ENCODE peak calls at places on chromosomes 16 and 17, in six cellular contexts. M, W, R, Y, T and C are unnamed samples. For H3K9me3, the result is how much of the 10 kb centered on the place peaks cover.

GRCh38 chr16:66478733-66479511 is 51.8 kb downstream of the BEAN1 start:
- DNase-seq in M (peak), W (peak), R (peak), Y (peak), T (peak), C (peak)

GRCh38 chr17:393806-394717 is 41.5 kb upstream of the RPH3AL start:
- DNase-seq in M (no peak), W (peak), R (no peak), Y (no peak), T (no peak), C (no peak)

GRCh38 chr17:2885751-2886150 is 89.5 kb downstream of the RAP1GAP2 start:
- DNase-seq in M (no peak), W (no peak), R (no peak), Y (no peak), T (no peak), C (no peak)

GRCh38 chr16:11094075-11094593 is 149.8 kb downstream of the CLEC16A start:
- DNase-seq in M (no peak), W (no peak), R (no peak), Y (no peak), T (no peak), C (no peak)

GRCh38 chr17:55394357-55395021 is 27.1 kb downstream of the MMD start:
- DNase-seq in M (no peak), W (no peak), R (no peak), Y (no peak), T (no peak), C (no peak)

GRCh38 chr17:44095647-44096496 is 25.3 kb downstream of the G6PC3 start:
- DNase-seq in M (no peak), W (peak), R (peak), Y (no peak), T (no peak), C (peak)

GRCh38 chr17:82837586-82838320 is 2.1 kb downstream of the ZNF750 start:
- DNase-seq in M (no peak), W (no peak), R (no peak), Y (no peak), T (no peak), C (no peak)

GRCh38 chr17:50048988-50049387 is 6.9 kb upstream of the ITGA3 start:
- DNase-seq in M (no peak), W (no peak), R (no peak), Y (no peak), T (no peak), C (no peak)

GRCh38 chr16:70391881-70392481 is 45.3 kb downstream of the DDX19A start:
- DNase-seq in M (peak), W (no peak), R (peak), Y (no peak), T (no peak), C (peak)

GRCh38 chr16:67162439-67163163 is 1.9 kb upstream of the HSF4 start:
- DNase-seq in M (no peak), W (peak), R (no peak), Y (no peak), T (no peak), C (no peak)

GRCh38 chr16:67110136-67110847 is 551 bp downstream of the PHAF1 start:
- DNase-seq in M (no peak), W (no peak), R (no peak), Y (no peak), T (no peak), C (peak)

GRCh38 chr16:3112058-3112880 is at the start of gene ZNF205:
- DNase-seq in M (peak), W (peak), R (peak), Y (no peak), T (no peak), C (peak)

GRCh38 chr16:17354121-17354750 is 116.5 kb downstream of the XYLT1 start:
- DNase-seq in M (no peak), W (no peak), R (no peak), Y (no peak), T (no peak), C (no peak)

GRCh38 chr17:49788443-49789277 is at the start of gene KAT7:
- DNase-seq in M (peak), W (peak), R (peak), Y (peak), T (peak), C (peak)

GRCh38 chr17:76414334-76415295 is 30.2 kb downstream of the SPHK1 start:
- DNase-seq in M (peak), W (peak), R (peak), Y (no peak), T (no peak), C (peak)

GRCh38 chr17:64129765-64130558 is at the start of gene ERN1:
- DNase-seq in M (peak), W (peak), R (peak), Y (peak), T (peak), C (peak)

GRCh38 chr17:63573634-63574033 is 23.4 kb downstream of the DCAF7 start:
- DNase-seq in M (no peak), W (no peak), R (peak), Y (no peak), T (no peak), C (no peak)

GRCh38 chr17:28722413-28723158 is 2.8 kb downstream of the RPL23A start:
- DNase-seq in M (no peak), W (no peak), R (no peak), Y (no peak), T (no peak), C (no peak)

GRCh38 chr16:68349838-68350410 is 39.1 kb downstream of the PRMT7 start:
- DNase-seq in M (no peak), W (no peak), R (no peak), Y (no peak), T (no peak), C (no peak)

GRCh38 chr17:73394523-73395450 is 83.0 kb upstream of the CDC42EP4 start:
- DNase-seq in M (no peak), W (no peak), R (no peak), Y (no peak), T (no peak), C (no peak)

GRCh38 chr16:27314161-27314723 is 468 bp downstream of the IL4R start:
- DNase-seq in M (no peak), W (peak), R (peak), Y (no peak), T (peak), C (peak)

GRCh38 chr16:81821422-81822128 is 42.5 kb downstream of the PLCG2 start:
- DNase-seq in M (no peak), W (no peak), R (no peak), Y (no peak), T (no peak), C (no peak)

GRCh38 chr16:2742323-2743006 is 10.0 kb upstream of the SRRM2 start:
- DNase-seq in M (no peak), W (no peak), R (no peak), Y (no peak), T (no peak), C (no peak)

GRCh38 chr16:78060295-78060694 is 37.9 kb downstream of the CLEC3A start:
- DNase-seq in M (no peak), W (no peak), R (no peak), Y (no peak), T (no peak), C (no peak)

GRCh38 chr16:73448970-73449369 is 401.0 kb upstream of the ZFHX3 start:
- DNase-seq in M (no peak), W (no peak), R (no peak), Y (no peak), T (no peak), C (no peak)

GRCh38 chr16:31214705-31215286 is 877 bp downstream of the TRIM72 start:
- DNase-seq in M (no peak), W (peak), R (peak), Y (no peak), T (no peak), C (no peak)

GRCh38 chr17:35188111-35188510 is 6.1 kb downstream of the SLC35G3 start:
- DNase-seq in M (no peak), W (no peak), R (no peak), Y (peak), T (no peak), C (no peak)

GRCh38 chr16:7160093-7160492 is 172.6 kb upstream of the RBFOX1 start:
- DNase-seq in M (no peak), W (no peak), R (no peak), Y (no peak), T (no peak), C (no peak)

GRCh38 chr17:61410100-61410551 is 10.5 kb downstream of the TBX2 start:
- DNase-seq in M (no peak), W (no peak), R (no peak), Y (no peak), T (no peak), C (peak)

GRCh38 chr16:71448274-71448866 is 6.5 kb upstream of the TLE7 start:
- DNase-seq in M (no peak), W (no peak), R (no peak), Y (no peak), T (no peak), C (no peak)
- H3K9me3 ChIP-seq in M (under half), W (half or more), R (under half), Y (under half), T (under half), C (under half)

DNA sequence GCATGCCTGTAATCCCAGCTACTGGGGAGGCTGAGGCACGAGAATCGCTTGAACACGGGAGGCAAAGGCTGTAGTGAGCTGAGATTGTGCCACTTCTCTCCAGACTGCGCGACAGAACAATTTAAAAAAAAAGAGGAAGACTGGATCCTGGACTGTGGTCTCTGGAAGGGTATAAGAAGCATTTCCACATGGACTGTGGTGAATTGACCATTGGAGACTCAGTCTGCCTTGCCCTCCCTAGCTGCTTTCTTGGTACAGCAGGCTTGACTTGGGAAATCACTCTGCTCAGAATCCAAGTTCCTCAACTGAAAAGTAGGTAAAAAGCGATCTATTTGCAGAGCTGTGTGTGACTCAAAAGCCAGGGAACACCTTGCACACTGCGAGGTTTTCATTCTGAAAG is 1.0 kb upstream of the MGRN1 start:
- DNase-seq in M (no peak), W (no peak), R (no peak), Y (no peak), T (no peak), C (no peak)
- H3K4me3 ChIP-seq in M (no peak), W (no peak), R (no peak), Y (peak), T (no peak), C (no peak)

GRCh38 chr16:87498324-87499188 is 5.7 kb upstream of the ZCCHC14 start:
- DNase-seq in M (no peak), W (no peak), R (no peak), Y (no peak), T (no peak), C (no peak)
- H3K9me3 ChIP-seq in M (under half), W (under half), R (under half), Y (under half), T (under half), C (under half)

DNA sequence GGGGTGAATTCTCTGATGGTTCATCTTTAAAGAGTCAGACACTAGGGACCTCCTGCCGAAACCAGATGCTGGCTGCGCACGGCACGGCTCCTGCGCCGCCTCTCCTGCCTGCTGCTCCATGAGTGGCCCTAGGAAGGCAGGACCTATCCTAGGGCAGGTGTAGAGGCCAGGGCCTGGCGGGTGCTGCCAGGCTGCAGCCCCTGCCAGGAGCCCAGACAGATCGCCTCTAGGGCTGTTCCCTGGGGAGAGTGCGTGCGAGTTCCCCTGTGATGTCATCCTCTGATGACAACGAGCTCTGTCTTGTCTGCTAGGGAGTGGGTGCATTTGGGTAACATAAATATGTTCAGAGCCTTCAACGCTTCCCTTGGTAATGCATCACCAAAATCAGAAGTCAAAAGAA is 23.9 kb downstream of the SLC38A10 start:
- DNase-seq in M (no peak), W (peak), R (no peak), Y (no peak), T (no peak), C (no peak)
- H3K4me3 ChIP-seq in M (no peak), W (no peak), R (no peak), Y (no peak), T (no peak), C (no peak)

DNA sequence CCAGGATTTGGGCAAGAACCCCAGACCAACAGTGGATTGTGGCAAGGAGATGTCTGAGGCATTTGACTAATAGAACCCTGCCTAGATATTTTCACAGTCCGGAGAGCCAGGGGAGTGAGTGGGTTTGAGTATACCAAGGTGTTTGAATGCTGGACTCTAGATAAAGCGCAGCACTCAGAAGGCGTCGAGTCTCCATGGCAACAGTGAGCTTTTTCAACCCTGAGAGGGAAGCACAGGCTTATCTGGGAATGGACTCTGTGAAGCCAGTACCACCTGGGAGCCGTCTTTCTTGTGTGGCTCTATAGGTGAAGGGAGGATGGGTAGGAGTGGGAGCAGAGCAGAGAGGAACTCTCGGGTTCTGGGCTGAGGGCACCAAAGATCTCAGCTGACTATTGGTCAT is 147.0 kb downstream of the SHISA6 start:
- DNase-seq in M (no peak), W (no peak), R (no peak), Y (no peak), T (no peak), C (no peak)
- H3K9me3 ChIP-seq in M (under half), W (under half), R (under half), Y (under half), T (under half), C (under half)